ENCODE peak calls at places on chromosomes 4 and X, in six cellular contexts. One of them, this sample, is unnamed.

GRCh38 chrX:17414839-17415238 is 39.8 kb downstream of the NHS start:
- DNase-seq in cardiac muscle cell: no peak
- DNase-seq in nephron progenitor cell: peak
- DNase-seq in heart left ventricle: no peak
- DNase-seq in NCI-H345: no peak
- DNase-seq in amniotic stem cell: no peak
- DNase-seq in this sample: no peak

GRCh38 chr4:94934201-94934600 is 176.4 kb downstream of the BMPR1B start:
- DNase-seq in cardiac muscle cell: peak
- DNase-seq in nephron progenitor cell: no peak
- DNase-seq in heart left ventricle: no peak
- DNase-seq in NCI-H345: no peak
- DNase-seq in amniotic stem cell: no peak
- DNase-seq in this sample: no peak

GRCh38 chr4:7964890-7965662 is 25.4 kb upstream of the AFAP1 start:
- DNase-seq in cardiac muscle cell: peak
- DNase-seq in nephron progenitor cell: no peak
- DNase-seq in heart left ventricle: peak
- DNase-seq in NCI-H345: no peak
- DNase-seq in amniotic stem cell: no peak
- DNase-seq in this sample: no peak

GRCh38 chr4:95627709-95628108 is 78.9 kb upstream of the UNC5C start:
- DNase-seq in cardiac muscle cell: peak
- DNase-seq in nephron progenitor cell: no peak
- DNase-seq in heart left ventricle: no peak
- DNase-seq in NCI-H345: no peak
- DNase-seq in amniotic stem cell: no peak
- DNase-seq in this sample: no peak

GRCh38 chr4:165368114-165368513 is 10.7 kb upstream of the CPE start:
- DNase-seq in cardiac muscle cell: no peak
- DNase-seq in nephron progenitor cell: no peak
- DNase-seq in heart left ventricle: no peak
- DNase-seq in NCI-H345: peak
- DNase-seq in amniotic stem cell: no peak
- DNase-seq in this sample: no peak

GRCh38 chrX:101206471-101206870 is 13.1 kb upstream of the DRP2 start:
- DNase-seq in cardiac muscle cell: peak
- DNase-seq in nephron progenitor cell: no peak
- DNase-seq in heart left ventricle: no peak
- DNase-seq in NCI-H345: no peak
- DNase-seq in amniotic stem cell: peak
- DNase-seq in this sample: no peak

GRCh38 chr4:26611879-26612278 is 28.0 kb downstream of the TBC1D19 start:
- DNase-seq in cardiac muscle cell: no peak
- DNase-seq in nephron progenitor cell: no peak
- DNase-seq in heart left ventricle: no peak
- DNase-seq in NCI-H345: no peak
- DNase-seq in amniotic stem cell: no peak
- DNase-seq in this sample: no peak

GRCh38 chrX:131783555-131784338 is 239.4 kb upstream of the STK26 start:
- DNase-seq in cardiac muscle cell: no peak
- DNase-seq in nephron progenitor cell: no peak
- DNase-seq in heart left ventricle: peak
- DNase-seq in NCI-H345: peak
- DNase-seq in amniotic stem cell: peak
- DNase-seq in this sample: no peak

GRCh38 chr4:40908297-40908696 is 158.5 kb downstream of the NSUN7 start:
- DNase-seq in cardiac muscle cell: no peak
- DNase-seq in nephron progenitor cell: no peak
- DNase-seq in heart left ventricle: no peak
- DNase-seq in NCI-H345: no peak
- DNase-seq in amniotic stem cell: no peak
- DNase-seq in this sample: no peak

GRCh38 chr4:3773552-3774001 is 7.4 kb downstream of the ADRA2C start:
- DNase-seq in cardiac muscle cell: no peak
- DNase-seq in nephron progenitor cell: no peak
- DNase-seq in heart left ventricle: no peak
- DNase-seq in NCI-H345: no peak
- DNase-seq in amniotic stem cell: no peak
- DNase-seq in this sample: no peak

GRCh38 chrX:40009462-40009851 is 88.3 kb downstream of the BCOR start:
- DNase-seq in cardiac muscle cell: no peak
- DNase-seq in nephron progenitor cell: peak
- DNase-seq in heart left ventricle: no peak
- DNase-seq in NCI-H345: no peak
- DNase-seq in amniotic stem cell: no peak
- DNase-seq in this sample: no peak

GRCh38 chrX:69093960-69094935 is 71.0 kb downstream of the PJA1 start:
- DNase-seq in cardiac muscle cell: peak
- DNase-seq in nephron progenitor cell: peak
- DNase-seq in heart left ventricle: no peak
- DNase-seq in NCI-H345: peak
- DNase-seq in amniotic stem cell: no peak
- DNase-seq in this sample: no peak

GRCh38 chrX:22060451-22060940 is 28.4 kb downstream of the PHEX start:
- DNase-seq in cardiac muscle cell: peak
- DNase-seq in nephron progenitor cell: no peak
- DNase-seq in heart left ventricle: no peak
- DNase-seq in NCI-H345: no peak
- DNase-seq in amniotic stem cell: no peak
- DNase-seq in this sample: no peak

GRCh38 chrX:134236690-134237362 is at the start of gene CCDC160:
- DNase-seq in cardiac muscle cell: peak
- DNase-seq in nephron progenitor cell: peak
- DNase-seq in heart left ventricle: peak
- DNase-seq in NCI-H345: peak
- DNase-seq in amniotic stem cell: no peak
- DNase-seq in this sample: no peak

GRCh38 chr4:149009223-149009622 is 567.0 kb upstream of the NR3C2 start:
- DNase-seq in cardiac muscle cell: no peak
- DNase-seq in nephron progenitor cell: no peak
- DNase-seq in heart left ventricle: no peak
- DNase-seq in NCI-H345: no peak
- DNase-seq in amniotic stem cell: no peak
- DNase-seq in this sample: no peak

GRCh38 chr4:38266616-38267015 is 306.4 kb downstream of the PTTG2 start:
- DNase-seq in cardiac muscle cell: no peak
- DNase-seq in nephron progenitor cell: no peak
- DNase-seq in heart left ventricle: peak
- DNase-seq in NCI-H345: no peak
- DNase-seq in amniotic stem cell: peak
- DNase-seq in this sample: no peak